ENCODE peak calls at places on chromosomes 11 and 22, in seven cellular contexts. Q, K, F, T, W, C and P are unnamed samples.

GRCh38 chr22:45211435-45211834 is 29.3 kb downstream of the KIAA0930 start:
- DNase-seq in Q (no peak), K (no peak), F (no peak), T (no peak), W (no peak), C (no peak), P (no peak)

GRCh38 chr22:23655891-23656475 is 23.9 kb upstream of the DRICH1 start:
- DNase-seq in Q (no peak), K (no peak), F (no peak), T (no peak), W (no peak), C (no peak), P (no peak)

GRCh38 chr11:104967493-104968364 is 645 bp downstream of the CASP4 start:
- DNase-seq in Q (no peak), K (no peak), F (no peak), T (no peak), W (no peak), C (peak; percentile 58), P (no peak)

GRCh38 chr11:67488155-67488480 is 5.3 kb downstream of the AIP start:
- DNase-seq in Q (no peak), K (no peak), F (no peak), T (no peak), W (no peak), C (no peak), P (no peak)

GRCh38 chr11:119099707-119100106 is 1.9 kb downstream of the DPAGT1 start:
- DNase-seq in Q (no peak), K (no peak), F (no peak), T (no peak), W (no peak), C (no peak), P (no peak)

GRCh38 chr11:17846852-17847453 is 112.4 kb downstream of the KCNC1 start:
- DNase-seq in Q (no peak), K (no peak), F (no peak), T (no peak), W (no peak), C (peak; percentile 56), P (no peak)

GRCh38 chr11:35145249-35145648 is 6.3 kb downstream of the CD44 start:
- DNase-seq in Q (peak; percentile 40), K (no peak), F (peak; percentile 82), T (no peak), W (no peak), C (no peak), P (no peak)

GRCh38 chr11:9231848-9232177 is 33.3 kb downstream of the DENND5A start:
- DNase-seq in Q (no peak), K (no peak), F (no peak), T (no peak), W (no peak), C (no peak), P (no peak)

GRCh38 chr11:36386411-36386810 is 90.3 kb downstream of the PRR5L start:
- DNase-seq in Q (no peak), K (no peak), F (no peak), T (no peak), W (no peak), C (no peak), P (no peak)